ENCODE peak calls at places on chromosomes 1 and 21, in six cellular contexts. L, A, P, Q, O and Z are unnamed samples.

GRCh38 chr1:154627247-154628121 is 19.5 kb upstream of the ADAR start:
- DNase-seq in L (peak), A (peak), P (peak), Q (peak), O (peak), Z (peak)

GRCh38 chr1:165129568-165130164 is 226.8 kb downstream of the LMX1A start:
- DNase-seq in L (peak), A (peak), P (peak), Q (peak), O (no peak), Z (peak)

GRCh38 chr1:30345525-30346145 is 377.8 kb downstream of the MATN1 start:
- DNase-seq in L (no peak), A (no peak), P (no peak), Q (no peak), O (no peak), Z (no peak)

GRCh38 chr1:7454895-7455784 is 316.0 kb upstream of the VAMP3 start:
- DNase-seq in L (peak), A (no peak), P (no peak), Q (no peak), O (no peak), Z (no peak)

GRCh38 chr21:43734830-43735229 is 15.9 kb downstream of the PDXK start:
- DNase-seq in L (peak), A (peak), P (no peak), Q (peak), O (no peak), Z (no peak)

GRCh38 chr21:46084709-46085108 is 13.2 kb upstream of the COL6A2 start:
- DNase-seq in L (no peak), A (peak), P (no peak), Q (no peak), O (no peak), Z (no peak)

GRCh38 chr21:38434913-38435533 is 63.3 kb downstream of the ERG start:
- DNase-seq in L (peak), A (no peak), P (no peak), Q (peak), O (peak), Z (peak)

GRCh38 chr1:229199892-229200291 is 71.0 kb upstream of the RAB4A start:
- DNase-seq in L (no peak), A (no peak), P (no peak), Q (no peak), O (no peak), Z (no peak)

GRCh38 chr1:30523055-30524020 is 200.0 kb downstream of the MATN1 start:
- DNase-seq in L (peak), A (no peak), P (no peak), Q (peak), O (no peak), Z (peak)

GRCh38 chr1:72435025-72435424 is 152.7 kb upstream of the NEGR1 start:
- DNase-seq in L (peak), A (no peak), P (no peak), Q (peak), O (no peak), Z (no peak)

GRCh38 chr1:54547601-54548388 is at the start of gene ACOT11:
- DNase-seq in L (peak), A (peak), P (no peak), Q (peak), O (peak), Z (peak)

GRCh38 chr1:78102082-78102481 is 56.3 kb downstream of the GIPC2 start:
- DNase-seq in L (peak), A (no peak), P (no peak), Q (peak), O (no peak), Z (no peak)

GRCh38 chr1:193957556-193958095 is 771.2 kb upstream of the B3GALT2 start:
- DNase-seq in L (no peak), A (no peak), P (no peak), Q (no peak), O (no peak), Z (no peak)

GRCh38 chr1:64829411-64830033 is 84.6 kb downstream of the RAVER2 start:
- DNase-seq in L (no peak), A (no peak), P (no peak), Q (no peak), O (no peak), Z (no peak)

GRCh38 chr1:63818567-63819340 is 44.9 kb downstream of the ROR1 start:
- DNase-seq in L (no peak), A (no peak), P (no peak), Q (no peak), O (no peak), Z (no peak)

GRCh38 chr1:232319106-232319505 is 310.8 kb downstream of the SIPA1L2 start:
- DNase-seq in L (no peak), A (no peak), P (no peak), Q (no peak), O (no peak), Z (no peak)

GRCh38 chr21:42744520-42745445 is 91.4 kb downstream of the PDE9A start:
- DNase-seq in L (no peak), A (no peak), P (no peak), Q (no peak), O (no peak), Z (no peak)

GRCh38 chr1:107748529-107748928 is 216.5 kb downstream of the VAV3 start:
- DNase-seq in L (peak), A (no peak), P (no peak), Q (peak), O (no peak), Z (no peak)

GRCh38 chr1:13702425-13703127 is 2.6 kb downstream of the PRDM2 start:
- DNase-seq in L (no peak), A (no peak), P (no peak), Q (no peak), O (no peak), Z (no peak)

GRCh38 chr1:113207019-113207418 is 134.0 kb downstream of the LRIG2 start:
- DNase-seq in L (no peak), A (peak), P (no peak), Q (no peak), O (no peak), Z (no peak)

GRCh38 chr1:112524251-112524650 is 15.5 kb downstream of the WNT2B start:
- DNase-seq in L (peak), A (no peak), P (no peak), Q (no peak), O (no peak), Z (no peak)

GRCh38 chr1:20069932-20070331 is at the start of gene PLA2G5:
- DNase-seq in L (peak), A (peak), P (no peak), Q (peak), O (no peak), Z (peak)

GRCh38 chr21:14993072-14993471 is 71.7 kb downstream of the NRIP1 start:
- DNase-seq in L (no peak), A (no peak), P (no peak), Q (peak), O (no peak), Z (no peak)

GRCh38 chr1:55129194-55129728 is 85.9 kb downstream of the USP24 start:
- DNase-seq in L (peak), A (no peak), P (no peak), Q (peak), O (peak), Z (peak)

GRCh38 chr1:56063461-56063860 is 515.9 kb downstream of the PLPP3 start:
- DNase-seq in L (no peak), A (no peak), P (no peak), Q (no peak), O (no peak), Z (no peak)

GRCh38 chr1:37439672-37439995 is 34.7 kb upstream of the ZC3H12A start:
- DNase-seq in L (no peak), A (no peak), P (no peak), Q (no peak), O (no peak), Z (no peak)

GRCh38 chr1:98005326-98006010 is 84.6 kb upstream of the DPYD start:
- DNase-seq in L (peak), A (no peak), P (no peak), Q (peak), O (no peak), Z (no peak)

DNA sequence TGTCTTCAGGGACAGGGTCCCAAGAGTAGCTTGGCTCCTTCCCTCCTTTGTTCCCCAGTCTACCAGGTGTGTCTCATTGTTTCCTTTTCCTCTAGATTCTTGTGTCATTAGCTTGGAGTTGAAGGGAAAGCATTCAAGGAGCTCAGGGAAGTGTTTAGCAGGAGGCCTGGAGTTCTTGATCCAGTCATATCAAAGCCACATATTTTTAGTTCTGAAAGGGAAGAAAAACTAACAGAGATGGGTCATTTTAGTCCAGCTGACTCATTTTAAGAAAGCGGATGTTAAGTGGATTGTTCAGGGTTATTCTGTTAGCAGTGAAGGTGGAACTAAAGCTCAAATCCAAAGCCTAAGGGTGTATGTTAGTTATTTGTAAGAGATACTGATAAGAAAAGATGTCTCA is 720 bp downstream of the C1orf54 start:
- DNase-seq in L (peak), A (no peak), P (no peak), Q (peak), O (no peak), Z (no peak)
- H3K27ac ChIP-seq in L (peak), A (no peak), P (peak), Q (peak), O (peak), Z (peak)

GRCh38 chr1:206004821-206005220 is 1.6 kb upstream of the RAB7B start:
- DNase-seq in L (peak), A (no peak), P (no peak), Q (no peak), O (no peak), Z (no peak)
- H3K4me3 ChIP-seq in L (no peak), A (no peak), P (no peak), Q (no peak), O (no peak), Z (no peak)

DNA sequence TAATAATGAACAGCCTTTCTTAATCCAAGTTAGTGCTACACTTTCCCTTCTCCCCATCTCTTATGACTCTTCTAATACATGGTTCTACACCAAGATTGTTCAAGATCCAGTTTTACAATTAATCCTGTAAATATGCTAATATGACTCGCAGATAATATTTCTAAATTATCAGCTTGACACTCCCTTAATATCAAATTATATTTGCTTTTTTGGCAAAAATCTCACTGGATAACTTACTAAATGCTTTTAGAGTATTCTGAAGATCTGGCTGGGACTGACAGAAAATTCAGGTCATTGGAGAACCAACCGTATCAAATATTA is 24.4 kb upstream of the CR1L start:
- DNase-seq in L (no peak), A (no peak), P (no peak), Q (no peak), O (no peak), Z (no peak)
- TF ChIP-seq CTCF in L (no peak), A (no peak), P (no peak), Q (no peak), O (peak), Z (no peak)

GRCh38 chr21:35144978-35145377 is 95.9 kb upstream of the RUNX1 start:
- DNase-seq in L (no peak), A (no peak), P (no peak), Q (no peak), O (no peak), Z (no peak)
- H3K27ac ChIP-seq in L (no peak), A (no peak), P (no peak), Q (no peak), O (no peak), Z (no peak)